ENCODE peak calls at places on chromosomes 16 and 17, in nine cellular contexts. N is AG20443; A is effector CD8-positive, alpha-beta T cell; D is T1000; B is Caco-2; O is nephron progenitor cell; W is transverse colon; R is A549; V is Right ventricle myocardium superior. K is an unnamed sample.

GRCh38 chr17:751269-752001 is 629 bp downstream of the GEMIN4 start:
- DNase-seq in N (peak), A (peak), D (no peak), B (peak), O (no peak), W (peak), R (peak), V (peak), K (peak)

GRCh38 chr16:525520-526180 is 1.9 kb upstream of the CAPN15 start:
- DNase-seq in N (peak), A (no peak), D (peak), B (no peak), O (no peak), W (no peak), R (peak), V (no peak), K (peak)

GRCh38 chr16:26952411-26952810 is 114.3 kb upstream of the C16orf82 start:
- DNase-seq in N (no peak), A (no peak), D (no peak), B (no peak), O (no peak), W (no peak), R (no peak), V (no peak), K (no peak)

GRCh38 chr17:20216154-20216815 is 207.1 kb downstream of the SPECC1 start:
- DNase-seq in N (no peak), A (no peak), D (no peak), B (no peak), O (no peak), W (no peak), R (peak), V (no peak), K (no peak)

GRCh38 chr17:62696726-62697490 is 69.4 kb downstream of the MRC2 start:
- DNase-seq in N (peak), A (no peak), D (no peak), B (no peak), O (no peak), W (no peak), R (no peak), V (peak), K (no peak)

GRCh38 chr17:48522031-48522593 is 8.7 kb downstream of the HOXB1 start:
- DNase-seq in N (no peak), A (no peak), D (no peak), B (peak), O (peak), W (no peak), R (peak), V (no peak), K (no peak)

GRCh38 chr16:440627-441026 is 15.2 kb downstream of the RAB11FIP3 start:
- DNase-seq in N (no peak), A (no peak), D (no peak), B (no peak), O (no peak), W (no peak), R (no peak), V (no peak), K (no peak)

GRCh38 chr16:74847202-74847601 is 72.6 kb upstream of the FA2H start:
- DNase-seq in N (no peak), A (no peak), D (no peak), B (no peak), O (no peak), W (no peak), R (no peak), V (no peak), K (no peak)

GRCh38 chr17:9409026-9409425 is 166.6 kb downstream of the STX8 start:
- DNase-seq in N (no peak), A (no peak), D (no peak), B (peak), O (no peak), W (no peak), R (no peak), V (no peak), K (no peak)

GRCh38 chr17:36657763-36658490 is 56.5 kb downstream of the MRM1 start:
- DNase-seq in N (no peak), A (no peak), D (no peak), B (no peak), O (peak), W (peak), R (peak), V (peak), K (peak)

GRCh38 chr16:82808036-82808435 is 181.3 kb downstream of the CDH13 start:
- DNase-seq in N (no peak), A (no peak), D (no peak), B (no peak), O (no peak), W (no peak), R (no peak), V (no peak), K (no peak)

GRCh38 chr17:6599364-6599763 is 41.1 kb downstream of the KIAA0753 start:
- DNase-seq in N (no peak), A (no peak), D (no peak), B (no peak), O (no peak), W (no peak), R (peak), V (no peak), K (no peak)

GRCh38 chr16:2470603-2471015 is 488 bp upstream of the NTN3 start:
- DNase-seq in N (no peak), A (no peak), D (no peak), B (no peak), O (no peak), W (no peak), R (peak), V (no peak), K (no peak)

GRCh38 chr17:65559483-65559801 is 2.0 kb downstream of the AXIN2 start:
- DNase-seq in N (no peak), A (no peak), D (no peak), B (no peak), O (peak), W (no peak), R (no peak), V (no peak), K (no peak)

GRCh38 chr17:17129466-17129865 is 76.7 kb downstream of the PLD6 start:
- DNase-seq in N (no peak), A (no peak), D (no peak), B (no peak), O (no peak), W (no peak), R (no peak), V (no peak), K (no peak)

GRCh38 chr16:17668411-17668810 is 197.7 kb upstream of the XYLT1 start:
- DNase-seq in N (no peak), A (no peak), D (no peak), B (no peak), O (no peak), W (no peak), R (no peak), V (no peak), K (no peak)

GRCh38 chr17:77723071-77723908 is 235.2 kb upstream of the TNRC6C start:
- DNase-seq in N (no peak), A (no peak), D (no peak), B (no peak), O (no peak), W (no peak), R (no peak), V (peak), K (no peak)

K was measured in CD4-positive, alpha-beta T cell.